ENCODE peak calls at places on chromosomes 1 and 21, in six cellular contexts. One of them, this sample, is unnamed. For H3K9me3, the result is how much of the 10 kb centered on the place peaks cover.

GRCh38 chr1:21100496-21100895 is 76.2 kb downstream of the EIF4G3 start:
- DNase-seq in HCT116: no peak
- DNase-seq in hepatocyte: no peak
- DNase-seq in GM23248: peak
- DNase-seq in OCI-LY7: no peak
- DNase-seq in PC-3: no peak
- DNase-seq in this sample: no peak

GRCh38 chr1:152252157-152252556 is 28.2 kb upstream of the HRNR start:
- DNase-seq in OCI-LY7: no peak
- DNase-seq in GM23248: peak
- DNase-seq in PC-3: no peak
- DNase-seq in HCT116: no peak
- DNase-seq in hepatocyte: no peak
- DNase-seq in this sample: no peak

GRCh38 chr21:45508607-45509565 is 33.4 kb downstream of the SLC19A1 start:
- DNase-seq in PC-3: no peak
- DNase-seq in OCI-LY7: no peak
- DNase-seq in GM23248: no peak
- DNase-seq in HCT116: no peak
- DNase-seq in hepatocyte: no peak
- DNase-seq in this sample: peak

GRCh38 chr1:217244946-217245345 is 385.9 kb downstream of the GPATCH2 start:
- DNase-seq in HCT116: no peak
- DNase-seq in OCI-LY7: no peak
- DNase-seq in hepatocyte: no peak
- DNase-seq in PC-3: peak
- DNase-seq in GM23248: no peak
- DNase-seq in this sample: no peak

GRCh38 chr1:24562625-24563024 is 6.7 kb downstream of the NCMAP start:
- DNase-seq in GM23248: no peak
- DNase-seq in PC-3: peak
- DNase-seq in OCI-LY7: no peak
- DNase-seq in HCT116: no peak
- DNase-seq in hepatocyte: peak
- DNase-seq in this sample: no peak

GRCh38 chr1:228105996-228106799 is 2.9 kb downstream of the MRPL55 start:
- DNase-seq in PC-3: no peak
- DNase-seq in OCI-LY7: no peak
- DNase-seq in HCT116: no peak
- DNase-seq in GM23248: no peak
- DNase-seq in hepatocyte: no peak
- DNase-seq in this sample: no peak

GRCh38 chr1:8194481-8195227 is 123.3 kb upstream of the SLC45A1 start:
- DNase-seq in GM23248: peak
- DNase-seq in PC-3: peak
- DNase-seq in HCT116: peak
- DNase-seq in OCI-LY7: no peak
- DNase-seq in hepatocyte: no peak
- DNase-seq in this sample: no peak

GRCh38 chr1:181318022-181318857 is 165.1 kb upstream of the CACNA1E start:
- DNase-seq in PC-3: no peak
- DNase-seq in OCI-LY7: no peak
- DNase-seq in HCT116: no peak
- DNase-seq in GM23248: peak
- DNase-seq in hepatocyte: peak
- DNase-seq in this sample: peak

GRCh38 chr1:94734963-94735899 is 84.9 kb upstream of the SLC44A3 start:
- DNase-seq in hepatocyte: peak
- DNase-seq in PC-3: no peak
- DNase-seq in HCT116: no peak
- DNase-seq in GM23248: peak
- DNase-seq in OCI-LY7: no peak
- DNase-seq in this sample: no peak

GRCh38 chr1:65431111-65431705 is 10.7 kb downstream of the LEPR start:
- DNase-seq in OCI-LY7: peak
- DNase-seq in GM23248: peak
- DNase-seq in hepatocyte: peak
- DNase-seq in HCT116: no peak
- DNase-seq in PC-3: peak
- DNase-seq in this sample: peak

GRCh38 chr1:172588296-172589291 is 55.6 kb downstream of the SUCO start:
- DNase-seq in HCT116: peak
- DNase-seq in hepatocyte: peak
- DNase-seq in OCI-LY7: no peak
- DNase-seq in PC-3: peak
- DNase-seq in GM23248: peak
- DNase-seq in this sample: no peak

GRCh38 chr1:42845193-42845592 is 1.2 kb upstream of the ZNF691 start:
- DNase-seq in PC-3: no peak
- DNase-seq in OCI-LY7: no peak
- DNase-seq in hepatocyte: no peak
- DNase-seq in GM23248: no peak
- DNase-seq in HCT116: no peak
- DNase-seq in this sample: no peak

GRCh38 chr1:27427836-27428315 is 35.5 kb downstream of the GPR3 start:
- DNase-seq in OCI-LY7: no peak
- DNase-seq in PC-3: no peak
- DNase-seq in hepatocyte: no peak
- DNase-seq in HCT116: no peak
- DNase-seq in GM23248: no peak
- DNase-seq in this sample: no peak

GRCh38 chr1:156245451-156246232 is 2.2 kb downstream of the PAQR6 start:
- DNase-seq in GM23248: peak
- DNase-seq in PC-3: no peak
- DNase-seq in HCT116: no peak
- DNase-seq in OCI-LY7: no peak
- DNase-seq in hepatocyte: peak
- DNase-seq in this sample: no peak

GRCh38 chr21:39452207-39452964 is 616 bp downstream of the SH3BGR start:
- DNase-seq in OCI-LY7: no peak
- DNase-seq in GM23248: peak
- DNase-seq in PC-3: no peak
- DNase-seq in HCT116: no peak
- DNase-seq in hepatocyte: no peak
- DNase-seq in this sample: no peak

GRCh38 chr1:161738627-161739287 is 10.8 kb upstream of the DUSP12 start:
- DNase-seq in OCI-LY7: peak
- DNase-seq in PC-3: peak
- DNase-seq in hepatocyte: peak
- DNase-seq in GM23248: peak
- DNase-seq in HCT116: peak
- DNase-seq in this sample: peak
- TF ChIP-seq EZH2phosphoT487 in OCI-LY7: no peak
- TF ChIP-seq EZH2phosphoT487 in PC-3: no peak
- TF ChIP-seq EZH2phosphoT487 in hepatocyte: no peak
- TF ChIP-seq EZH2phosphoT487 in GM23248: no peak
- TF ChIP-seq EZH2phosphoT487 in HCT116: no peak
- TF ChIP-seq EZH2phosphoT487 in this sample: no peak

GRCh38 chr1:4836574-4836973 is 182.2 kb downstream of the AJAP1 start:
- DNase-seq in GM23248: no peak
- DNase-seq in PC-3: no peak
- DNase-seq in OCI-LY7: no peak
- DNase-seq in hepatocyte: no peak
- DNase-seq in HCT116: no peak
- DNase-seq in this sample: no peak

GRCh38 chr1:4825841-4826450 is 171.5 kb downstream of the AJAP1 start:
- DNase-seq in HCT116: no peak
- DNase-seq in PC-3: peak
- DNase-seq in hepatocyte: peak
- DNase-seq in OCI-LY7: peak
- DNase-seq in GM23248: no peak
- DNase-seq in this sample: peak

DNA sequence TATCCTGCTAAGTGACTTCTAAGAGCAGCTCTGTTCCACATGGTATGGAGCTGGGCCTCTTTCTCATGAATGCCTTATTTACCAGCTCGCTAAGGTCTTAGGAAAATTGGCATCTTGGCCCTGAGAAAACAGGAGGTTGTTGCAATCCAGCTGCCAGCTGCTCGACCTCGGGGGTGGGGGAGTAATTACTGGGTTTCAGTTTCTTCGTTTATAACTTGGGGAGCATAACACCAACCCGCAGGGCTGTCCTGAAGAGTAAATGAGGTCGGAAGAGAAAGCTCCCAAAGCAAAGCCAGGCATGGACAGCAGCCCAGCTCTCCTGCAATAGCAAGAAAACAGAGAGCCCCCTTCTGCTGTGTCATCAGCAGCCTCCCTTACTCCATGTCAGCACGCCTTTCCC is 176.3 kb downstream of the AJAP1 start:
- DNase-seq in HCT116: no peak
- DNase-seq in OCI-LY7: no peak
- DNase-seq in PC-3: no peak
- DNase-seq in hepatocyte: no peak
- DNase-seq in GM23248: no peak
- DNase-seq in this sample: no peak
- H3K9me3 ChIP-seq in HCT116: under half
- H3K9me3 ChIP-seq in OCI-LY7: under half
- H3K9me3 ChIP-seq in PC-3: under half
- H3K9me3 ChIP-seq in hepatocyte: under half
- H3K9me3 ChIP-seq in GM23248: under half
- H3K9me3 ChIP-seq in this sample: under half

GRCh38 chr1:183567584-183567983 is 22.7 kb downstream of the NCF2 start:
- DNase-seq in OCI-LY7: peak
- DNase-seq in hepatocyte: no peak
- DNase-seq in GM23248: peak
- DNase-seq in PC-3: peak
- DNase-seq in HCT116: no peak
- DNase-seq in this sample: no peak

GRCh38 chr1:183570451-183570850 is 19.8 kb downstream of the NCF2 start:
- DNase-seq in GM23248: no peak
- DNase-seq in OCI-LY7: no peak
- DNase-seq in PC-3: no peak
- DNase-seq in hepatocyte: no peak
- DNase-seq in HCT116: no peak
- DNase-seq in this sample: no peak

GRCh38 chr1:183569801-183570200 is 20.5 kb downstream of the NCF2 start:
- DNase-seq in hepatocyte: no peak
- DNase-seq in PC-3: no peak
- DNase-seq in GM23248: no peak
- DNase-seq in HCT116: no peak
- DNase-seq in OCI-LY7: no peak
- DNase-seq in this sample: no peak

GRCh38 chr1:183569141-183569540 is 21.1 kb downstream of the NCF2 start:
- DNase-seq in hepatocyte: peak
- DNase-seq in OCI-LY7: no peak
- DNase-seq in PC-3: peak
- DNase-seq in GM23248: peak
- DNase-seq in HCT116: no peak
- DNase-seq in this sample: no peak

DNA sequence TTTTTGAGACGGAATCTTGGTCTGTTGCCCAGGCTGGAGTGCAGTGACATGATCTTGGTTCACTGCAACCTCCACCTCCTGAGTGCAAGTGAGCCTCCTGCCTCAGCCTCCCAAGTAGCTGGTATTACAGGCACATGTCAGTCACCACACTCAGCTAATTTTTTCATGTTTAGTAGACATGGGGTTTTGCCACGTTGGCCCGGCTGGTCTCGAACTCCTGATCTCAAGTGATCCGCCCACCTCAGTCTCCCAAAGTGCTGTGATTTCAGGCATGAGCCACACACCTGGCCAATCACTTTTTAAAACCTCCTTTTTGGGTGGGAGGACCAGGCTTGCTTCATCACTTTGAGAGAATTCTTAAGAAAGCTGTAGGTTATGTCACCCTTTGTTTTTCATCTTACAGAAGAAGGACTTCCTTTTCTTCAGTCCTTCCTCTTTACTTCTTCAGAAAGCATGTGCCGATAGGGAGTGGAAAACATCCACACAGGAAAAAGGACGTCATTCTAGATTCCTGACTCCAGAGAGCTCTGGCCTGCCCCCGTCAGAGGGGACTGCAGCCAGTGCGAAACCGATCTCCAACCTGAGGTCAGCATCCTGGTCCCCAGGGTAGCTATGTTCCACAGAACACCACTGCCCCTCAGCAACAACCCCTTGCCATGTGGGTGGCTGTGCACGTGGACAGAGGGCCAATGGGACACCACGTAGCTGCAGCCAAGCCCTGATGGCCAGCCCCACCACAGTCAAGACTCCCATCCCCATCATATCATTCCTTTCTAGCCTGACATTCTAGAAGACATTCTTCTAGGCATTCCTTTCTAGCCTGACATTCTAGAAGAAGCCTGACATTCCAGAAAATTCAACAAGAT is 21.9 kb downstream of the NCF2 start:
- DNase-seq in PC-3: no peak
- DNase-seq in GM23248: no peak
- DNase-seq in HCT116: no peak
- DNase-seq in hepatocyte: no peak
- DNase-seq in OCI-LY7: no peak
- DNase-seq in this sample: no peak
- TF ChIP-seq EZH2phosphoT487 in PC-3: no peak
- TF ChIP-seq EZH2phosphoT487 in GM23248: no peak
- TF ChIP-seq EZH2phosphoT487 in HCT116: no peak
- TF ChIP-seq EZH2phosphoT487 in hepatocyte: no peak
- TF ChIP-seq EZH2phosphoT487 in OCI-LY7: no peak
- TF ChIP-seq EZH2phosphoT487 in this sample: no peak

DNA sequence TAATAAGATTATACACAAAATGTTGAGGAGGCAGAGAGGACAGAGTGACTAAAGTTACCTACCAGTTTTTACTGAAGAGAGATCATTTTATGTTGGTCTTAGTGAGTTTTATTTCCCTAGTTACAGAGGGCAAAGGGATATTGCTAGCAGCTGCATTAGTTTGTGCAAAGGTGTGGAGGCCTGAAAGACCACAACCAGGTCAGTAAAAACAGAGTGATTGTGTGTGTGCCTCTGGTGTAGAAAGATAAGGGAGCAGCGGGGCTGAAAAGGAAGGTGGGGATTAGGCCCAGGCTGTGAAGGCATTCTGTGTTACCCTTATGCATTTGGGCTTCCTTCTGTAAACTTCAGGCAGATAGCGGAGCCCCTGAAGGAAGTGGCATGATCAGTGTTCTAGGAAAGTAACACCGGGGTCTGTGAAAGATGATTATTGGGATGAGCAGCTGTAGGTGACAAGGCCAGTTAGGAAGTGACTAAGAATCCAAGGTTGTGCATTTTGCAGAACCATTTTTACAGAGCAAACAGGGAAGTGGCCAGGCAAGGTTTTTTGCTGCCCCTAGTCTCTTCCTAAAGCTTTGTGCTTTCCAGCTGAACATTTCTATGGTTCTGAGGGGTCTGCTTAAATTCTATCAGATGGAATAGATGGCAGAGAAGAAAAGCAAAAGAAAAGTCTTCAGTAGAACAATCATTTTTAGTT is 3.7 kb downstream of the GADD45A start:
- DNase-seq in hepatocyte: no peak
- DNase-seq in OCI-LY7: no peak
- DNase-seq in HCT116: no peak
- DNase-seq in GM23248: no peak
- DNase-seq in PC-3: peak
- DNase-seq in this sample: peak
- H3K9me3 ChIP-seq in hepatocyte: under half
- H3K9me3 ChIP-seq in OCI-LY7: under half
- H3K9me3 ChIP-seq in HCT116: under half
- H3K9me3 ChIP-seq in GM23248: under half
- H3K9me3 ChIP-seq in PC-3: under half
- H3K9me3 ChIP-seq in this sample: under half